ENCODE peak calls at places on chromosomes 4 and X, in six cellular contexts. P is lung; D is Right ventricle myocardium inferior; M is stimulated activated memory B cell treated with anti-CD40 and anti-IgM and Interleukin-4, amounts not matched to agents 10 μg/mL and 1 μg/mL and 100 μg/mL, for 72 hours; V is natural killer cell; G is esophagus mucosa. Q is an unnamed sample.

GRCh38 chr4:38860788-38861424 is 4.3 kb upstream of the TLR6 start:
- ATAC-seq in D (no peak), V (peak), M (peak), G (peak), P (no peak), Q (no peak)

GRCh38 chrX:121103381-121103780 is 56.0 kb downstream of the GLUD2 start:
- ATAC-seq in P (no peak), G (no peak), M (no peak), V (no peak), D (no peak), Q (no peak)

GRCh38 chrX:150683536-150684146 is 9.6 kb upstream of the MTMR1 start:
- ATAC-seq in G (peak), P (no peak), M (no peak), V (no peak), D (no peak), Q (no peak)

GRCh38 chr4:100805547-100805946 is 287.7 kb upstream of the EMCN start:
- ATAC-seq in V (no peak), D (no peak), G (no peak), P (no peak), M (no peak), Q (no peak)

GRCh38 chr4:71251266-71251665 is 87.6 kb upstream of the SLC4A4 start:
- ATAC-seq in G (no peak), M (no peak), D (peak), V (no peak), P (no peak), Q (peak)

GRCh38 chrX:24412637-24413363 is 52.3 kb upstream of the PDK3 start:
- ATAC-seq in V (no peak), D (no peak), G (no peak), M (no peak), P (no peak), Q (no peak)

GRCh38 chr4:141207971-141208370 is 12.7 kb upstream of the ZNF330 start:
- ATAC-seq in D (peak), P (no peak), G (no peak), M (no peak), V (no peak), Q (no peak)

GRCh38 chr4:2617955-2618354 is 81.5 kb downstream of the FAM193A start:
- ATAC-seq in P (no peak), G (no peak), M (no peak), V (no peak), D (no peak), Q (no peak)

GRCh38 chr4:32215277-32215676 is 1495.1 kb downstream of the PCDH7 start:
- ATAC-seq in V (no peak), M (no peak), P (no peak), D (no peak), G (no peak), Q (peak)

GRCh38 chr4:2168469-2169319 is 73.2 kb downstream of the HAUS3 start:
- ATAC-seq in P (no peak), G (no peak), D (no peak), M (no peak), V (no peak), Q (no peak)

GRCh38 chr4:140344111-140344510 is 29.3 kb upstream of the SCOC start:
- ATAC-seq in M (no peak), P (peak), G (no peak), D (no peak), V (no peak), Q (no peak)

GRCh38 chrX:123830309-123830708 is 29.5 kb upstream of the XIAP start:
- ATAC-seq in G (peak), P (no peak), D (no peak), M (peak), V (no peak), Q (no peak)